ENCODE peak calls at places on chromosomes 3 and 15, in four cellular contexts. T, R, F and U are unnamed samples.

GRCh38 chr3:126129408-126129891 is 45.5 kb upstream of the SLC41A3 start:
- DNase-seq in F (no peak), R (no peak), T (no peak), U (no peak)

GRCh38 chr3:97916576-97916975 is 55.7 kb downstream of the RIOX2 start:
- DNase-seq in F (no peak), R (no peak), T (no peak), U (no peak)

GRCh38 chr3:52763466-52763865 is 7.3 kb downstream of the NEK4 start:
- DNase-seq in T (no peak), R (no peak), F (no peak), U (no peak)

GRCh38 chr15:93087825-93088199 is 1.2 kb downstream of the RGMA start:
- DNase-seq in R (peak; percentile 22), F (peak; percentile 61), T (peak; percentile 15), U (peak; percentile 61)

GRCh38 chr3:105367406-105368213 is 901 bp downstream of the ALCAM start:
- DNase-seq in T (peak; percentile 82), R (peak; percentile 47), F (no peak), U (no peak)

GRCh38 chr3:151431940-151432339 is 28.9 kb downstream of the IGSF10 start:
- DNase-seq in T (no peak), F (no peak), R (no peak), U (no peak)

GRCh38 chr3:10933958-10934481 is 58.5 kb upstream of the SLC6A1 start:
- DNase-seq in F (no peak), T (no peak), R (no peak), U (no peak)

GRCh38 chr15:37824717-37825382 is 109.6 kb upstream of the TMCO5A start:
- DNase-seq in R (peak; percentile 2), T (no peak), F (no peak), U (peak; percentile 11)

GRCh38 chr15:41966920-41967465 is 5.4 kb downstream of the EHD4 start:
- DNase-seq in F (no peak), T (no peak), R (no peak), U (no peak)

GRCh38 chr15:57824186-57824585 is 117.7 kb downstream of the POLR2M start:
- DNase-seq in F (no peak), T (no peak), R (no peak), U (no peak)

GRCh38 chr3:119580148-119580760 is 962 bp downstream of the ADPRH start:
- DNase-seq in R (no peak), F (no peak), T (no peak), U (no peak)

GRCh38 chr3:49133226-49133951 is 539 bp upstream of the LAMB2 start:
- DNase-seq in R (peak; percentile 80), F (no peak), T (no peak), U (peak; percentile 86)

GRCh38 chr3:126125341-126125740 is 41.4 kb upstream of the SLC41A3 start:
- DNase-seq in R (no peak), F (no peak), T (no peak), U (no peak)

GRCh38 chr15:63389902-63390301 is 8.3 kb upstream of the CA12 start:
- DNase-seq in R (peak; percentile 23), T (no peak), F (no peak), U (peak; percentile 38)

GRCh38 chr3:185824051-185824466 is 783 bp downstream of the IGF2BP2 start:
- DNase-seq in F (no peak), R (no peak), T (no peak), U (peak; percentile 36)

GRCh38 chr3:177150218-177150916 is 46.9 kb downstream of the TBL1XR1 start:
- DNase-seq in F (no peak), R (peak; percentile 59), T (no peak), U (no peak)

GRCh38 chr15:88208305-88208704 is 48.2 kb downstream of the NTRK3 start:
- DNase-seq in F (no peak), R (no peak), T (no peak), U (no peak)

GRCh38 chr15:52112203-52112750 is 298 bp downstream of the BCL2L10 start:
- DNase-seq in R (no peak), T (no peak), F (no peak), U (no peak)

GRCh38 chr3:172516318-172517214 is 6.7 kb downstream of the TNFSF10 start:
- DNase-seq in F (no peak), T (no peak), R (no peak), U (no peak)

GRCh38 chr15:65312400-65312916 is 8.0 kb downstream of the RNU5B-1 start:
- DNase-seq in T (no peak), F (no peak), R (peak; percentile 73), U (peak; percentile 22)

GRCh38 chr3:9169326-9169725 is 80.1 kb downstream of the SRGAP3 start:
- DNase-seq in T (no peak), R (no peak), F (no peak), U (no peak)

GRCh38 chr15:74791007-74791406 is 9.1 kb downstream of the CSK start:
- DNase-seq in T (no peak), F (no peak), R (no peak), U (no peak)

GRCh38 chr3:187963677-187964385 is 190.1 kb upstream of the LPP start:
- DNase-seq in R (no peak), T (no peak), F (no peak), U (no peak)

GRCh38 chr3:128794067-128794768 is 68.2 kb downstream of the RAB7A start:
- DNase-seq in T (no peak), R (no peak), F (no peak), U (no peak)

GRCh38 chr3:177552051-177552450 is 354.8 kb upstream of the TBL1XR1 start:
- DNase-seq in F (no peak), R (no peak), T (no peak), U (no peak)

GRCh38 chr15:88661766-88662556 is 23.1 kb downstream of the ISG20 start:
- DNase-seq in R (no peak), F (no peak), T (no peak), U (no peak)

GRCh38 chr3:31412832-31413231 is 119.9 kb upstream of the STT3B start:
- DNase-seq in F (no peak), T (no peak), R (no peak), U (no peak)

GRCh38 chr15:35697549-35698299 is 151.8 kb upstream of the DPH6 start:
- DNase-seq in R (no peak), F (no peak), T (no peak), U (no peak)

GRCh38 chr3:36937492-36937891 is 7.4 kb downstream of the TRANK1 start:
- DNase-seq in F (no peak), R (no peak), T (no peak), U (no peak)

GRCh38 chr3:69321301-69321986 is 64.4 kb downstream of the FRMD4B start:
- DNase-seq in T (no peak), R (no peak), F (no peak), U (no peak)

GRCh38 chr15:84736375-84736774 is 12.0 kb upstream of the ZNF592 start:
- DNase-seq in R (no peak), F (no peak), T (peak; percentile 96), U (no peak)

GRCh38 chr3:30370681-30371271 is 235.6 kb upstream of the TGFBR2 start:
- DNase-seq in T (no peak), R (peak; percentile 24), F (no peak), U (no peak)

DNA sequence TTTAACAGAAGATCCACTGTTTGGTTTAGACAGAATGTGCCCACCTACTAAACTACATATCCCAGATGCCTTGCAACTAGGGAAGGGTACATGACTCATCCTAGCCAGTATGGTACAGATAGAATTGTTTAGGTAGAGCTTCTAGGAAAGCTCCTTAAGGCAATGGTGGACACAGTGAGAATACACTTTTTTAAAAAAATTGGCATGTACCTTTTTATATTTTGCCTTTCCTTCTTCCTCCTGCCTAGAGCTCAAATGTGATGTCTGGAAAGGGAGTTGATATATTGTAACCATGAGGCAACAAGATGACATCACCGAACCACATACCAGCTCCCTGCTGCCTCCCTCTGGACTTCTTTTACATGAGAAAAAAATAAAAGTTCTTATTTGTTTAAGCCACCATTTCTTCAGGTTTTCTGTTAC is 14.4 kb upstream of the C3orf80 start:
- DNase-seq in T (no peak), F (no peak), R (peak; percentile 11), U (no peak)
- TF ChIP-seq USF2 in T (no peak), F (no peak), R (no peak), U (no peak)

GRCh38 chr3:169420429-169420828 is 243.1 kb downstream of the MECOM start:
- DNase-seq in F (no peak), R (no peak), T (no peak), U (no peak)
- H3K27ac ChIP-seq in F (no peak overlapping the region), R (no peak overlapping the region), T (no peak overlapping the region), U (no peak overlapping the region)

GRCh38 chr3:12918231-12918630 is 76.9 kb upstream of the RPL32 start:
- DNase-seq in T (no peak), R (no peak), F (no peak), U (no peak)

GRCh38 chr3:12919205-12919604 is 77.8 kb upstream of the RPL32 start:
- DNase-seq in F (no peak), R (no peak), T (no peak), U (no peak)

GRCh38 chr3:12911881-12912415 is 70.6 kb upstream of the RPL32 start:
- DNase-seq in F (no peak), R (no peak), T (no peak), U (no peak)

GRCh38 chr3:12914075-12914474 is 72.7 kb upstream of the RPL32 start:
- DNase-seq in R (no peak), T (no peak), F (no peak), U (no peak)

DNA sequence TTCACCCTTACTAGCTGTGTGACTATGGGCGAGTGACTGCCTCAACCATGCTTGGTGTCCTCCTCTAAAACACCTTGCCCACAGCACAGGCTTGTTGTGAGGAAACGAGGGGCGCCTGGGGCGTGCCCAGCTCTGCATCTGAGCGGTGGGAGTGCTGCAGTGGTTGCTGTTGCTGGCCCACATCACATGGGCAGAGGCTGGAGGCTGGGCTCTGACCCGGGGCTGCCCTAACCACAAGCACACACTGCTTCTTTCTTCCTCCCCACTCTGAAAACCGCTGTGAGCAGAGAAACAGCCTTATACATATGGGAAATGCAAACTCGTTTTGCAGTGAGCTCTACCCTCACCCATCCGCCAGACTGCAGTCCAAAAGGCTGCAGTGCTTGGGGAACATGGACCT is 74.8 kb upstream of the RPL32 start:
- DNase-seq in T (no peak), F (no peak), R (no peak), U (no peak)
- TF ChIP-seq ATF2 in T (no peak), F (no peak), R (no peak), U (no peak)

DNA sequence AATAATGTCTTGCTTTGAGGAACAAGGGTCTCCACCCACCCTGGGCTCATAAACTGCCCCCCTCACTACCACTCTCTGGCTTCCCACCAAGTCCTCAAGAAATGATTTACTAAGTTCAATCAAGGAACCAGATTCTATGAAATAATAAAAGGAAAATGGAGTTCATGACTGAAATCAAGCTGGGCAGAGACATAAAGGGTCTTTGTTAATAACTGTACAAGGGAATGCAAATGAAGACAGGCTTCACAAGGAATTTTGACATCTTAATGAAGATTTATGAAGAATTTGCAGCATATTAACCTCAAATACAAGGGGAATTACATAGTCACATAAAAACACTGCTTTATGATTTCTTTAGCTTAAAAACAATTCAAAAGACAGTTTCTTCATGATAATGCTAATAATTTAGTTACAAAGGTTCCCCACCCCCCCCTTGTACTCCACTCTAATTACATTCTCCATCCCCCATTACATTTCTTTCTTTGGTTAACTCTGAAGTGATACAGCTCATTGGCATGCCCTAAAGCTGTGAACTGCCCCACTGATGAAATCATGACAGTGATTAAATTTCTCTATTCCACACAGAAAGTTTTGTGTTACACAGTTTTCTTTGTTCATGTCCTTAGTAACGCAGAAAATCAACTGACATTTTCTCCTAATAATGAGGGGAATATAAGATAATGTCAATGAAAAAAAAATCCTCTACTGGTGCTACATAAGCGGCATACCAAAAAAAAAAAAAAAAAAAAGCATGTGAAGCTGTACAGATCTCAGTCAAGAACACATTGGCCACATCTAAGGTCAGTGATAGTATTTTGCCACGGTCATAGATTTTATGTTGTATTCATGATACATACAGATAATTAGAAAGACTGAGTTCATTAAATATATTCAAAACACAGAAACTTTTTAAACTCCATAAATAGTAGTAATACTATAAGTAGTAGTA is 54.4 kb downstream of the WWTR1 start:
- DNase-seq in F (no peak), T (no peak), R (no peak), U (no peak)
- TF ChIP-seq USF2 in F (no peak), T (no peak), R (no peak), U (no peak)